ENCODE peak calls at places on chromosomes 3 and 15, in four cellular contexts. J is heart right ventricle, T is adrenal gland, S is OCI-LY7. W is an unnamed sample. For H3K9me3, the result is how much of the 10 kb centered on the place peaks cover.

GRCh38 chr3:169637731-169638130 is 25.8 kb downstream of the MECOM start:
- DNase-seq in J (no peak), T (no peak), S (no peak), W (no peak)

GRCh38 chr3:133492159-133492860 is 81.2 kb upstream of the CDV3 start:
- DNase-seq in J (no peak), T (no peak), S (peak), W (no peak)

GRCh38 chr3:130686833-130687232 is 59.8 kb downstream of the PIK3R4 start:
- DNase-seq in J (no peak), T (no peak), S (no peak), W (no peak)

GRCh38 chr3:118938183-118938961 is 96.3 kb downstream of the IGSF11 start:
- DNase-seq in J (no peak), T (no peak), S (no peak), W (no peak)

GRCh38 chr3:189954733-189955665 is 165.7 kb downstream of the P3H2 start:
- DNase-seq in J (no peak), T (no peak), S (no peak), W (no peak)

GRCh38 chr3:158773166-158773565 is 28.7 kb upstream of the MFSD1 start:
- DNase-seq in J (no peak), T (no peak), S (no peak), W (no peak)

GRCh38 chr15:101469520-101470288 is 19.8 kb downstream of the PCSK6 start:
- DNase-seq in J (no peak), T (no peak), S (no peak), W (no peak)

GRCh38 chr3:119898478-119899177 is 116.7 kb downstream of the NR1I2 start:
- DNase-seq in J (no peak), T (no peak), S (no peak), W (no peak)

GRCh38 chr15:94029495-94029894 is 201.9 kb upstream of the MCTP2 start:
- DNase-seq in J (no peak), T (no peak), S (no peak), W (no peak)

GRCh38 chr3:185867650-185868049 is 42.8 kb upstream of the IGF2BP2 start:
- DNase-seq in J (no peak), T (no peak), S (no peak), W (no peak)

GRCh38 chr3:147381610-147382009 is 24.7 kb downstream of the ZIC4 start:
- DNase-seq in J (no peak), T (no peak), S (no peak), W (no peak)

GRCh38 chr3:72887723-72888545 is at the start of gene GXYLT2:
- DNase-seq in J (peak), T (peak), S (peak), W (no peak)

GRCh38 chr15:99749386-99749785 is 16.1 kb upstream of the LYSMD4 start:
- DNase-seq in J (peak), T (no peak), S (no peak), W (no peak)

GRCh38 chr3:157786216-157786615 is 283.0 kb upstream of the VEPH1 start:
- DNase-seq in J (no peak), T (no peak), S (no peak), W (no peak)

GRCh38 chr3:122563717-122564025 is 429 bp downstream of the PARP9 start:
- DNase-seq in J (no peak), T (no peak), S (peak), W (no peak)

GRCh38 chr3:142118911-142119310 is 30.4 kb downstream of the TFDP2 start:
- DNase-seq in J (no peak), T (no peak), S (no peak), W (no peak)

GRCh38 chr15:74840851-74841760 is 1.9 kb downstream of the ULK3 start:
- DNase-seq in J (no peak), T (no peak), S (no peak), W (no peak)

GRCh38 chr15:98382139-98382538 is 266.2 kb upstream of the IGF1R start:
- DNase-seq in J (no peak), T (no peak), S (no peak), W (no peak)

DNA sequence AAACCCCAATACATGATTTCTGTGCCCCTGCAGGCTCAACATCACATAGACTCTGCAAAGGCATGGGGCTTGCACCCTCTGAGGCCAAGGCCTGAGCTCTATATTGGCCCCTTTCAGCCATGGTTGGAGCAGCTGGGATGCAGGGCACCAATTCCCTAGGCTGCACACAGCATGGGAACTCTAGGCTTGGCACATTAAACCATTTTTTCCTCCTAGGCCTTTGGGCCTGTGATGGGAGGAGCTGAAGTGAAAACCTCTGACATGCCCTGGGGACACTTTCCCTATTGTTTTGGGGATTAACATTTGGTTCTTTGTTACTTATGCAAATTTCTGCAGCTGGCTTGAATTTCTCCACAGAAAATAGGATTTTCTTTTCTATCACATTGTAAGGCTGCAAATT is 1629.5 kb downstream of the OTOL1 start:
- DNase-seq in J (no peak), T (no peak), S (no peak), W (no peak)
- H3K9me3 ChIP-seq in J (half or more), T (under half), S (under half), W (under half)

GRCh38 chr15:22229971-22230815 is 149.9 kb downstream of the OR4M2 start:
- DNase-seq in J (no peak), T (no peak), S (no peak), W (no peak)

GRCh38 chr15:22227411-22227810 is 147.1 kb downstream of the OR4M2 start:
- DNase-seq in J (no peak), T (no peak), S (no peak), W (no peak)

GRCh38 chr15:22227961-22228762 is 147.8 kb downstream of the OR4M2 start:
- DNase-seq in J (no peak), T (no peak), S (no peak), W (no peak)

GRCh38 chr15:22224241-22224671 is 143.9 kb downstream of the OR4M2 start:
- DNase-seq in J (no peak), T (no peak), S (peak), W (no peak)

DNA sequence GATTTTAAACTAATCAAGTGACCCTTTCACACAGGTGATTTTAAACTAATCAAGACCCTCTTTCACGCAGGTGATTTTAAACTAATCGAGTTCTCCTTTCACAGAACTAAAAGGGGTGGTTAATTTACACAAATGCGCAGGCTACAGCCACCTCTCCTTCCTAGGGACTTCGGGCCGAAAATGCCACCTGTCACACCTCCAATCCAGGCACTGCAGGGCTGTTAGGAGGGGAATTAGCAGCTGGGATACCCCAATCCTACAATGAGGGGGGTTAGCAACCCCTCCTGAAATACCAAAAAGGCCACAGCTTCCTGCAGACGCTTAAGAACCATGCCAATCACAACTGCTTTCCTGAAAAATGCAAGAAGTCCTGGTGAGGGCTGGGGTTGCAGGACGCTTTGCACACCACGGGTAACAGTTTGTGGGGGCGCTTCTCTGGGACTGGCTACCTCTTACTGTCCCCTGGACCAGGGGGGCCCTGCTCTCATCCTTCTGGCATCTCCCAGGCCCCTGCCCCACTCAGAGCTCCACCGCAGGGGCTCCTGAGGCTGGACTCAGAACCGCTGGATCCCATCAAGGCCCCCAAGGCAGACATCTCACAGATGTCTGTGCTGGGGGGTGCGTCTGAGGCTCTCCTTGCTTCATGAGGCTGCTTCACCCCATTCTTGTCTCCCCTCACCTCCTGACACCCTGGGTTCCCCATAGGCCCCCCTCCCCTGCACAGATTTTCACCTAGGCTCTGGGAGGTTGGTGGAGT is 145.9 kb downstream of the OR4M2 start:
- DNase-seq in J (no peak), T (no peak), S (no peak), W (no peak)
- H3K9me3 ChIP-seq in J (under half), T (under half), S (under half), W (under half)

DNA sequence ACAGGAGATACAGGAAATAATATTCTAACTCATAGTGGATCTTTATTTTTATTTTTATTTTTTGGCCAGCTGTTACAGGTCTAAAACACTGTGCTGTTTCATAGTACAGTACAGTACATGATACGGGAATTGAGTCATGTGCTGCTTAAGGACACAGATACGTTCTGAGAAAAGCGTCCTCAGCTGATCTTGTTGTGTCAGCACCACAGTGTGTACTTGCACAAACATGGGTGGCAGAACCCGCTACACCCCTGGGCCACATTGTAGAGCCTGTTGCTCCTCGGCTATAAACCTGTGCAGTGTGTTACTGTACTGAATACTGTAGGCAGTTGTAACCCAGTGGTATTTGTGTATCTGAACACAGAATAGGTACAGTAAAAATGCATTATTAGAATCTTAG is 183.4 kb downstream of the OR4M2 start:
- DNase-seq in J (no peak), T (no peak), S (no peak), W (no peak)
- H3K9me3 ChIP-seq in J (under half), T (under half), S (under half), W (under half)

DNA sequence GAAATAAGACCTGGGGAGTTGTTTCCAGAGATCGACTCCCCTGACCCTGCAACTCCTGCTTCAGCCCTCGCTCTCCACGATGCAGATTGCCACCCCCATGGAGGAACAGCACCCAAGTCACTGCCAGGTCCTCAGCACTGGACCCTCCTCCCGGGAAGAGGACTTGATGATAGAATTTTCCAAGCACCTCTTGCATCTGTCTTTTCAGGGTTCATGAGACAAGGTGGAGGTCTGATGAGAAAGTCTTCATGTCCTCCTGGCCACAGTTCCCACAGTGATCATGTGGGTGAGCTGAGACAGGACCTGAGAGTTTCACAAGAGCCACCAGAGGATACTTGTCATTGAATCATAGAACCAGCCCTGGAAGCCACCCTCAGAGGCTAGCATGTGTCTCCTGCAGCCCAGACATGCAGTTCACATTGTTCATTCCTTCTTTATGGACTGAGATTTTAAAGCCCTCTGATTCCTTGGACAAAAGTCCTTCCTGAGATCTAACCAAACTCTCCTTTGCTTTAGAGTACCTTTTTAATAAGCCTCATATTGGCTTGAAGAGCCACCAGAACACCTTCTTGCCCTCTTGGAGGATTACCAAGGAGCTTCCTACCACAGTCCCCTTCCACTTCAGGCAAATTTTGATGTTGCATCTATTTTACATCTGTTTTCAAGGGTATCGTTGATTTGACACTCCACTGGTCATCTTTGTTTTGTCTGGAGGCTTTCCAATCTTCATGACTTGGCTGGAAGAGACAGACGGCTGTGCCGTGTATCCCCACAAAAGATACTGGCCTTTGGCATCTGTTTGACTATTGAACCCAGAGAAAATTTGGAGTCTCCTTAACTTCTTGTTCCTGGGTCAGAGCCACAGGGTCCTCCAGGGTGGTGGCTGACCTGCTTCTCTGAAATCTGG is 224.8 kb upstream of the BHLHE40 start:
- DNase-seq in J (no peak), T (no peak), S (no peak), W (no peak)
- H3K9me3 ChIP-seq in J (under half), T (under half), S (under half), W (under half)

DNA sequence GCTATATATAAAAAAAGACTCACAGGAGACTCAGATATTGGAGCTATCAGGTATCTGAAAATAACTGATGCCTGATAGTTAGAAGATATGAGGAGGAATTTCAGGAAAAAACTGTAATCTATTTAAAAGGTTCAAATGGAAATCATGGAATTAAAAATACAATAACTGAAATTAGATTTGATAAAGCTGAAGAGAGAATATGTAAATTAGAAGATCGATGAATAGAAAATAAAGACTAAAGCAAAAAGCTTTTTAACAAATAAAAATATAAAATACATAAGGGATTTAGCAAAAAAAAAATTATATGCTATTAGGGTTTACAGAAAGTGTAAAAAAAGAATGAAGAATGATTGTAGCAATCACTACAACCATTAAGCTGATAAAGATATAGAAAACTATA is 679.8 kb upstream of the LMCD1 start:
- DNase-seq in J (no peak), T (no peak), S (no peak), W (no peak)
- H3K9me3 ChIP-seq in J (half or more), T (under half), S (under half), W (under half)